ENCODE peak calls at places on chromosomes 7 and 10, in six cellular contexts. O, P, H, S, Z and M are unnamed samples.

GRCh38 chr7:40499718-40500117 is 364.9 kb downstream of the SUGCT start:
- DNase-seq in O (peak; percentile 61), P (no peak), H (no peak), S (no peak), Z (no peak), M (no peak)

GRCh38 chr10:121579656-121580055 is 18.6 kb downstream of the FGFR2 start:
- DNase-seq in O (no peak), P (no peak), H (no peak), S (no peak), Z (no peak), M (no peak)

GRCh38 chr7:36468361-36469140 is 78.9 kb downstream of the ANLN start:
- DNase-seq in O (no peak), P (no peak), H (no peak), S (peak; percentile 59), Z (no peak), M (no peak)

GRCh38 chr10:81177651-81178244 is 640.0 kb downstream of the SH2D4B start:
- DNase-seq in O (no peak), P (no peak), H (no peak), S (no peak), Z (no peak), M (no peak)

GRCh38 chr10:7789390-7789789 is 1.4 kb downstream of the ATP5F1C start:
- DNase-seq in O (peak; percentile 38), P (no peak), H (peak; percentile 17), S (peak; percentile 42), Z (peak; percentile 55), M (peak; percentile 65)

GRCh38 chr10:3126741-3127342 is 45.7 kb downstream of the PITRM1 start:
- DNase-seq in O (no peak), P (no peak), H (no peak), S (peak; percentile 25), Z (peak; percentile 58), M (peak; percentile 43)

GRCh38 chr7:130865408-130866236 is 131.6 kb upstream of the KLF14 start:
- DNase-seq in O (no peak), P (no peak), H (peak; percentile 31), S (peak; percentile 60), Z (no peak), M (no peak)

GRCh38 chr7:138865843-138866242 is 67.8 kb upstream of the ATP6V0A4 start:
- DNase-seq in O (no peak), P (no peak), H (no peak), S (peak; percentile 17), Z (no peak), M (peak; percentile 18)

GRCh38 chr7:24139996-24140395 is 144.0 kb upstream of the NPY start:
- DNase-seq in O (no peak), P (no peak), H (no peak), S (no peak), Z (no peak), M (no peak)

GRCh38 chr7:77409005-77409738 is 7.0 kb downstream of the GSAP start:
- DNase-seq in O (peak; percentile 34), P (no peak), H (peak; percentile 49), S (peak; percentile 43), Z (no peak), M (no peak)

GRCh38 chr10:61733358-61733940 is 70.7 kb downstream of the CABCOCO1 start:
- DNase-seq in O (peak; percentile 24), P (no peak), H (peak; percentile 68), S (peak; percentile 73), Z (peak; percentile 10), M (peak; percentile 28)

GRCh38 chr10:106795619-106796018 is 368.9 kb downstream of the SORCS1 start:
- DNase-seq in O (no peak), P (no peak), H (no peak), S (peak; percentile 6), Z (peak; percentile 18), M (no peak)

GRCh38 chr10:3525832-3526449 is 259.1 kb downstream of the KLF6 start:
- DNase-seq in O (peak; percentile 99), P (no peak), H (peak; percentile 74), S (peak; percentile 95), Z (no peak), M (peak; percentile 51)

GRCh38 chr7:134784251-134785049 is 5.0 kb downstream of the CALD1 start:
- DNase-seq in O (peak; percentile 64), P (no peak), H (peak; percentile 81), S (no peak), Z (no peak), M (no peak)

GRCh38 chr10:26448706-26449435 is 10.7 kb downstream of the APBB1IP start:
- DNase-seq in O (no peak), P (no peak), H (no peak), S (no peak), Z (no peak), M (no peak)

GRCh38 chr7:25619963-25620799 is 391.9 kb upstream of the NPVF start:
- DNase-seq in O (no peak), P (no peak), H (no peak), S (peak; percentile 79), Z (peak; percentile 11), M (no peak)

GRCh38 chr10:29598861-29599311 is 35.9 kb downstream of the SVIL start:
- DNase-seq in O (peak; percentile 57), P (no peak), H (no peak), S (peak; percentile 73), Z (peak; percentile 48), M (peak; percentile 48)

GRCh38 chr10:117350905-117351304 is 24.3 kb downstream of the PDZD8 start:
- DNase-seq in O (no peak), P (no peak), H (no peak), S (no peak), Z (no peak), M (no peak)

GRCh38 chr10:106535304-106535964 is 629.1 kb downstream of the SORCS1 start:
- DNase-seq in O (no peak), P (no peak), H (no peak), S (no peak), Z (no peak), M (no peak)

GRCh38 chr10:43997330-43997729 is 348.6 kb upstream of the ZNF32 start:
- DNase-seq in O (no peak), P (no peak), H (no peak), S (no peak), Z (no peak), M (no peak)

GRCh38 chr7:1580422-1581030 is 10.7 kb upstream of the PSMG3 start:
- DNase-seq in O (no peak), P (no peak), H (no peak), S (no peak), Z (no peak), M (no peak)

GRCh38 chr7:91657386-91658120 is 222.9 kb downstream of the MTERF1 start:
- DNase-seq in O (peak; percentile 99), P (no peak), H (no peak), S (peak; percentile 92), Z (no peak), M (no peak)

GRCh38 chr7:166370-167060 is 25.9 kb upstream of the FAM20C start:
- DNase-seq in O (no peak), P (no peak), H (no peak), S (peak; percentile 47), Z (no peak), M (no peak)

GRCh38 chr7:130397056-130397455 is 16.8 kb downstream of the CPA1 start:
- DNase-seq in O (no peak), P (no peak), H (peak; percentile 45), S (no peak), Z (no peak), M (no peak)

GRCh38 chr7:20260219-20260618 is 43.0 kb upstream of the MACC1 start:
- DNase-seq in O (peak; percentile 95), P (no peak), H (peak; percentile 54), S (peak; percentile 91), Z (no peak), M (no peak)

GRCh38 chr10:87761892-87762291 is 56.1 kb downstream of the ATAD1 start:
- DNase-seq in O (peak; percentile 73), P (no peak), H (peak; percentile 47), S (peak; percentile 69), Z (no peak), M (peak; percentile 73)

GRCh38 chr7:48365010-48365409 is 193.8 kb downstream of the ABCA13 start:
- DNase-seq in O (peak; percentile 31), P (no peak), H (no peak), S (no peak), Z (no peak), M (no peak)

GRCh38 chr7:155449880-155450557 is 7.9 kb upstream of the EN2 start:
- DNase-seq in O (no peak), P (no peak), H (no peak), S (no peak), Z (no peak), M (no peak)

GRCh38 chr7:39621261-39621660 is 2.1 kb upstream of the RALA start:
- DNase-seq in O (peak; percentile 97), P (no peak), H (no peak), S (no peak), Z (no peak), M (no peak)

GRCh38 chr10:19935106-19935505 is 118.9 kb downstream of the PLXDC2 start:
- DNase-seq in O (no peak), P (no peak), H (no peak), S (no peak), Z (no peak), M (no peak)

GRCh38 chr7:6256709-6257535 is 15.5 kb downstream of the CYTH3 start:
- DNase-seq in O (peak; percentile 79), P (no peak), H (no peak), S (peak; percentile 60), Z (peak; percentile 47), M (no peak)

GRCh38 chr10:125350519-125350918 is 190.2 kb upstream of the CTBP2 start:
- DNase-seq in O (no peak), P (no peak), H (no peak), S (no peak), Z (no peak), M (no peak)
- TF ChIP-seq CTCF in O (no peak), P (no peak), H (no peak), S (no peak), Z (no peak), M (no peak)

GRCh38 chr10:24384954-24385353 is 176.0 kb downstream of the KIAA1217 start:
- DNase-seq in O (peak; percentile 18), P (no peak), H (no peak), S (peak; percentile 41), Z (no peak), M (peak; percentile 44)
- H3K27ac ChIP-seq in O (peak overlapping the region; percentile 91), P (peak overlapping the region; percentile 82), H (no peak overlapping the region), S (peak overlapping the region; percentile 65), Z (no peak overlapping the region), M (no peak overlapping the region)

DNA sequence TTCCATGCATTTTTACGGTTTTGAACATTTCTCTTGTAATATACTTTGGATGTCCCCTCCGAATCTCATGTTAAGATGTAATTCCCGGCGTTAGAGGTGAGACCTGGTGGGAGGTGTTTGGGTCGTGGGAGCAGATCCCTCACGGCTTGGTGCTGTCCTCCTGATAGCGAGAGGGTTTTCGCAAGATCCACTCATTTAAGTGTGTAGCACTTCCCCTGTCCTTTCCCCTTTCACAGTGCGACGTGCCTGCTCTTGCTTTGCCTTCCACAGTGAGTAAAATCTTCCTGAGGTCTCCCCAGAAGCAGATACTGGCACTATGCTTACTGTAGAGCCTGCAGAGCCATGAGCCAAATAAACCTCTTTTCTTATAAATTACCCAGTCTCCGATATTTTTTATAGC is 6.6 kb downstream of the GPR141 start:
- DNase-seq in O (no peak), P (no peak), H (no peak), S (no peak), Z (no peak), M (no peak)
- H3K4me3 ChIP-seq in O (no peak overlapping the region), P (no peak overlapping the region), H (no peak overlapping the region), S (no peak overlapping the region), Z (no peak overlapping the region), M (no peak overlapping the region)

DNA sequence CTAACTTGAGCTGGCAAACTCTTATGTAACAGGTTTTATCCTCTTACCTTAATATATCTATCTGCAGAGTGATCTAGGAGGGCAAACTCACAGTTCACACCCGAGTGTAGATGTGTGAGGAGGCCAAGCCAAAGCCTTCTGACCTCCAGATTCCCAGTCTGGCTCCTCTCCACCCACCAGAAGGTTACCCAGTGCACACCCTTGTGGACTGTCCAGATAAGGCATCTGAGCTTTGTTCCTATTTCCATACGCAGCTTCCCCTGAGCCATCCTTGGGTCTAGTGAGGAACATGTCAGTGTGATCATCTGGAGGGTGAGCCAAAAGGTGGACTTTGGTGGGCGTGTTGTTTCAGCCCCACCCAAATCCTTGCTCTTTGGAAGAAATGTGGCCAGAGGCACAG is 203.0 kb upstream of the MEOX2 start:
- DNase-seq in O (no peak), P (no peak), H (peak; percentile 29), S (peak; percentile 13), Z (peak; percentile 19), M (peak; percentile 28)
- TF ChIP-seq CTCF in O (no peak), P (no peak), H (peak; percentile 24), S (peak; percentile 30), Z (peak; percentile 41), M (peak; percentile 51)